ENCODE peak calls at places on chromosome 9, in eight cellular contexts. F is Panc1; K is suprapubic skin; B is fibroblast of lung; H is GM23338; C is lower lobe of right lung; J is CD4-positive, alpha-beta memory T cell; D is tibial artery. I is an unnamed sample.

GRCh38 chr9:113156880-113157279 is 6.1 kb downstream of the SLC31A2 start:
- DNase-seq in H (no peak), B (no peak), D (no peak), K (no peak), J (no peak), F (no peak), C (no peak), I (no peak)

GRCh38 chr9:133088146-133088750 is 26.5 kb downstream of the CEL start:
- DNase-seq in J (no peak), H (no peak), D (no peak), K (no peak), F (no peak), B (no peak), C (no peak), I (no peak)

GRCh38 chr9:137411670-137412380 is 11.1 kb downstream of the EXD3 start:
- DNase-seq in H (no peak), J (no peak), C (peak; percentile 80), K (no peak), D (peak; percentile 58), F (peak; percentile 33), B (peak; percentile 94), I (peak; percentile 83)

GRCh38 chr9:88530051-88530450 is 4.9 kb upstream of the NXNL2 start:
- DNase-seq in J (no peak), H (no peak), B (peak; percentile 93), C (no peak), D (peak; percentile 43), F (no peak), K (no peak), I (no peak)

GRCh38 chr9:110748251-110748893 is 79.8 kb downstream of the MUSK start:
- DNase-seq in C (no peak), B (peak; percentile 25), D (no peak), F (no peak), K (no peak), H (no peak), J (no peak), I (no peak)

GRCh38 chr9:118674942-118675341 is 694.3 kb downstream of the BRINP1 start:
- DNase-seq in D (no peak), C (no peak), K (no peak), H (no peak), J (no peak), B (no peak), F (no peak), I (no peak)

GRCh38 chr9:37574241-37574721 is 1.9 kb downstream of the FBXO10 start:
- DNase-seq in K (no peak), C (no peak), B (peak; percentile 24), H (peak; percentile 32), D (no peak), F (no peak), J (no peak), I (no peak)

GRCh38 chr9:76810377-76810957 is 46.2 kb downstream of the PCA3 start:
- DNase-seq in K (no peak), C (no peak), J (no peak), D (peak; percentile 38), H (peak; percentile 76), F (peak; percentile 54), B (peak; percentile 53), I (no peak)

GRCh38 chr9:96085536-96086143 is 210.1 kb downstream of the ERCC6L2 start:
- DNase-seq in B (no peak), F (no peak), D (no peak), K (peak; percentile 60), C (no peak), J (no peak), H (no peak), I (no peak)

DNA sequence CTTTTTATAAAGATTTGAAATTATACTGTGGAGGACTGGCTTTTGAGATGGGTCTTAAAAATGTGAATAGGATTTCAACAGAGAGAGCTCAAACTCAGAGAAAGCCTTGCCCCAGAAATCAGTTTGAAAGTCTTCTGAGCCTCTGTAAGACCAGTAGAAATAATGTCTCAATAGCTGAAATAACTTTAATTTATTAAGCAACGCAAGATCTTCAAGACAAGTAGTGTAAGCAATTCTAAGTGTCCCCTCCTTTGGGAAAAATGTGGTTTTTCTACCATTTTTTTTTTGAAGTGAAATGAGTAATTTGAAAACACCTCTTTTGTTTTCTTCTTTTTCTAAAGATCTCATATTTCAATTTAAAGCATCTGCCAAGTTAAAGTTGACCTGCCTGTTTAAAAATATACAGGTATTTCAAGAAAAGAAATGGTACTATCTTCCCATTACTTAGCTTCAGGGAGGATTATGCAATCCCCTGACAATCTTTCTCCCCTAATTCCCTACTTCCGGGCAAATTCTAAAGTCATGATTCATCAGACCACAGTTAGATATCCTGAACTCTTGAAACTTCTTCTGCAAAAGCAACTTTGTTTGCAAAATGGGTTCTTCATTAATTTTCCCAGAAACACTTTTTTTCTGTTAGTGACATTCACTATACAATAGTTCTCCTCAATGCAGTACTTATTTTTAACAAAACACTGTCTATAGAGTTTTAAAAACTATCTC is 7.9 kb upstream of the ANXA1 start:
- DNase-seq in F (no peak), K (no peak), D (no peak), J (no peak), B (peak; percentile 91), C (no peak), H (no peak), I (no peak)
- H3K4me1 ChIP-seq in F (peaks cover 13% of the 10 kb centered on the region), K (peaks cover 41% of the 10 kb centered on the region), D (no peaks in the 10 kb centered on the region), J (peaks cover 8% of the 10 kb centered on the region), B (peaks cover 12% of the 10 kb centered on the region), C (peaks cover 30% of the 10 kb centered on the region), H (no peaks in the 10 kb centered on the region), I (peaks cover 22% of the 10 kb centered on the region)

DNA sequence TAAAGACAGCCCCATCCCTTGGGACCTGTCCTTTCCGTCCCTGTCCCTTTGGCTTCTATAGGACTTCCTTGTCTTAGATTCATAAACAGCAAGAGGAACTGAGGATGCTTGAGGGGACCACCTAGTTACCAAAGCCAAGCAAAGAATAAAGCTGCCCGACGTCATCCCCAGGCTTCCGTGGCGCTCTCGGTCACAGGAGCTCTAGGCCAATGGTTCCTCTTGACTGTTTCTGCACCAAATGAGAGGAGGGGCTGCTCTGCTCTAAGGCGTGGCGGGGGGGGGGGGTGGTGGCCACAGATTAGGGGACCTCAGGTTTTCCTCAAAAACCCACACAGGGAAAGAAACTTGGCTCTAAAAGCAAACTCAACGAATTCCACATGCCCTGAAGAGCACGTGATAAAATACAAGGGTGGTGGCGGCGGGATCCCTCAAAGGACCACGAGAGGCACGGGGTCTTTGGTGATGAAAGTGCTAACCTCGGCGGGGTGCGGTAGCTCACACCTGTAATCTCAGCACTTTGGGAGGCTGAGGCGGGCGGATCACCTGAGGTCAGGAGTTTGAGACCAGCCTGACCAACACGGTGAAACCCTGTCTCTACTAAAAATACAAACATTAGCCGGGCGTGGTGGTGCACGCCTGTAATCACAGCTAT is 53.7 kb downstream of the USP20 start:
- DNase-seq in D (no peak), C (no peak), J (no peak), H (no peak), B (no peak), F (no peak), K (no peak), I (no peak)
- H3K4me1 ChIP-seq in D (no peaks in the 10 kb centered on the region), C (peaks cover 74% of the 10 kb centered on the region), J (peaks cover 89% of the 10 kb centered on the region), H (peaks cover 43% of the 10 kb centered on the region), B (peaks cover 15% of the 10 kb centered on the region), F (no peaks in the 10 kb centered on the region), K (peaks cover 35% of the 10 kb centered on the region), I (no peaks in the 10 kb centered on the region)

GRCh38 chr9:93193978-93194377 is 10.0 kb downstream of the WNK2 start:
- DNase-seq in J (no peak), K (no peak), D (no peak), H (no peak), F (no peak), B (no peak), C (no peak), I (no peak)

GRCh38 chr9:93194584-93194983 is 10.6 kb downstream of the WNK2 start:
- DNase-seq in F (no peak), J (no peak), C (no peak), B (no peak), H (no peak), D (no peak), K (no peak), I (no peak)

GRCh38 chr9:93192721-93193372 is 8.9 kb downstream of the WNK2 start:
- DNase-seq in B (no peak), K (no peak), J (no peak), F (no peak), D (no peak), C (peak; percentile 24), H (no peak), I (no peak)

GRCh38 chr9:93191354-93191660 is 7.4 kb downstream of the WNK2 start:
- DNase-seq in J (no peak), K (no peak), D (no peak), F (no peak), C (peak; percentile 7), H (no peak), B (no peak), I (no peak)

GRCh38 chr9:93193373-93193725 is 9.4 kb downstream of the WNK2 start:
- DNase-seq in F (no peak), K (no peak), C (peak; percentile 44), B (no peak), J (no peak), D (no peak), H (no peak), I (no peak)
- H3K4me1 ChIP-seq in F (no peaks in the 10 kb centered on the region), K (peaks cover 16% of the 10 kb centered on the region), C (no peaks in the 10 kb centered on the region), B (no peaks in the 10 kb centered on the region), J (no peaks in the 10 kb centered on the region), D (no peaks in the 10 kb centered on the region), H (peaks cover 31% of the 10 kb centered on the region), I (peaks cover 76% of the 10 kb centered on the region)

GRCh38 chr9:129173296-129174101 is 4.6 kb downstream of the IER5L start:
- DNase-seq in J (no peak), D (no peak), C (no peak), K (no peak), B (peak; percentile 26), F (no peak), H (no peak), I (no peak)

GRCh38 chr9:129175515-129175824 is 2.6 kb downstream of the IER5L start:
- DNase-seq in B (no peak), J (no peak), H (no peak), F (no peak), C (no peak), D (no peak), K (no peak), I (no peak)

GRCh38 chr9:129175825-129176633 is 2.0 kb downstream of the IER5L start:
- DNase-seq in H (peak; percentile 90), J (peak; percentile 30), C (peak; percentile 90), F (no peak), K (peak; percentile 90), D (peak; percentile 90), B (peak; percentile 89), I (peak; percentile 86)

GRCh38 chr9:129174102-129174723 is 3.8 kb downstream of the IER5L start:
- DNase-seq in F (no peak), C (peak; percentile 93), J (peak; percentile 65), H (peak; percentile 84), K (peak; percentile 98), D (peak; percentile 95), B (peak; percentile 91), I (peak; percentile 94)

DNA sequence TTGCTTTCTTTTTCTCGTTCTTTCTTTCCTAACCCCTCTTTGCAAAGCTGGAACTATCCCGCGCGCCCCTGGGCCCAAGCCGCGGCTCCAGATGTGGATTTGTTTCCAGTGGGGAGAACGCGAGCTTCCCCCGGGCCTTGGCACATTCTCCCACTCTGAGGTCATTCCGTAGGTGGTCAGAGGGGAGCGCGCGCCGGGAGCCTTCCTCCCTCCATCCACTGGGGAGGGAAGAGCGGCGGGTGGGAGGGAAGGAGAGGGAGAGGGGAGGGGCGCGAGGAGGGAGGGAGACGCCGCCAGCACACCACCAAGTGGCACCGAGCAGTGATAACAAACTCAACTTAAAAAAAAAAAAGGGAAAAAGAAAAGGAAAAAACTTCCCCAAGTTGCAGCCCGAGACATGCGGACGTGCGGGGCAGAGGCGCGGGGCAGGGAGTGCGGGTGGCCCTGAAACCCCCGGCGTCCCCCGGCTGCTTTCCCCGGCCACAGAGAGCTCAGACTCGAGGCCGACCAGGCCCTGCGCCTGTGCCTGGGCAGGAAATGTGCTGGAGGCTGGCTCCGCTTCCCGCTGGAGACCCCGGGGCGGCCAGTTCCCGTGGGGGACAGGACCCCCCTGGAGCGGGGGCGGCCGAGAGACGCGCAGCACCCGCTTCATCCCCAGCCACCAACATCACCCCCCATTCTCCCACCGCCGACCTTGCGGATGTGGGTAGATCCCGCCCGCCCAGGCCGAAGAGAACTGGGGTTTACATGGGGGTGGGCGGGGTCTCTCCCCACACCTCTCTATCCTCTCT is 3.1 kb downstream of the IER5L start:
- DNase-seq in C (peak; percentile 82), B (peak; percentile 94), H (peak; percentile 72), D (peak; percentile 89), F (no peak), K (peak; percentile 92), J (peak; percentile 16), I (peak; percentile 90)
- H3K4me1 ChIP-seq in C (peaks cover 21% of the 10 kb centered on the region), B (peaks cover 18% of the 10 kb centered on the region), H (peaks cover 6% of the 10 kb centered on the region), D (peaks cover 4% of the 10 kb centered on the region), F (peaks cover 28% of the 10 kb centered on the region), K (peaks cover 48% of the 10 kb centered on the region), J (peaks cover 28% of the 10 kb centered on the region), I (no peaks in the 10 kb centered on the region)